ENCODE peak calls at places on chromosomes 12 and 14, in nine cellular contexts. Z is HL-60, V is ascending aorta, B is Karpas-422, U is osteoblast, E is tibial artery, P is ovary, L is heart right ventricle, K is uterus. N is an unnamed sample.

GRCh38 chr14:81125536-81125935 is 95.2 kb downstream of the GTF2A1 start:
- DNase-seq in U (no peak), E (no peak), Z (no peak), B (peak; percentile 99), K (no peak), L (no peak), V (no peak), P (no peak), N (no peak)

GRCh38 chr12:108948369-108948768 is 68.5 kb downstream of the DAO start:
- DNase-seq in K (no peak), L (no peak), Z (peak; percentile 20), E (no peak), V (no peak), U (peak; percentile 15), B (no peak), P (no peak), N (no peak)

GRCh38 chr12:100141998-100142850 is 450 bp downstream of the BLTP3B start:
- DNase-seq in E (peak; percentile 77), K (peak; percentile 46), P (no peak), V (peak; percentile 71), U (peak; percentile 74), L (peak; percentile 49), B (peak; percentile 74), Z (no peak), N (peak; percentile 18)

GRCh38 chr14:64760146-64760755 is 56.0 kb downstream of the PLEKHG3 start:
- DNase-seq in P (peak; percentile 50), V (no peak), Z (no peak), U (peak; percentile 95), K (no peak), B (peak; percentile 83), E (peak; percentile 79), L (peak; percentile 51), N (peak; percentile 54)

GRCh38 chr12:114409796-114410520 is 4.0 kb upstream of the TBX5 start:
- DNase-seq in L (no peak), V (no peak), B (no peak), Z (no peak), P (no peak), E (no peak), U (peak; percentile 63), K (no peak), N (no peak)

GRCh38 chr12:57738661-57739237 is at the start of gene AGAP2:
- DNase-seq in E (no peak), L (no peak), P (no peak), V (no peak), U (peak; percentile 81), B (no peak), Z (no peak), K (no peak), N (no peak)

GRCh38 chr14:56487761-56488160 is 91.8 kb upstream of the TMEM260 start:
- DNase-seq in Z (no peak), L (no peak), E (no peak), B (no peak), V (no peak), K (no peak), U (peak; percentile 80), P (no peak), N (peak; percentile 16)

GRCh38 chr12:6494968-6495367 is 1.1 kb downstream of the NCAPD2 start:
- DNase-seq in Z (peak; percentile 49), U (no peak), B (peak; percentile 82), E (no peak), V (no peak), L (no peak), P (no peak), K (no peak), N (no peak)

GRCh38 chr14:81474156-81474492 is 59.5 kb downstream of the SEL1L start:
- DNase-seq in K (no peak), B (no peak), E (no peak), V (no peak), Z (no peak), P (no peak), L (no peak), U (no peak), N (no peak)

GRCh38 chr14:54275997-54276396 is 120.8 kb upstream of the CDKN3 start:
- DNase-seq in Z (no peak), P (no peak), K (no peak), U (no peak), E (no peak), V (no peak), L (no peak), B (no peak), N (no peak)

GRCh38 chr12:110546339-110546738 is 36.8 kb downstream of the PPTC7 start:
- DNase-seq in K (no peak), P (no peak), E (no peak), V (no peak), L (no peak), B (no peak), U (peak; percentile 72), Z (peak; percentile 38), N (peak; percentile 66)

GRCh38 chr14:68140111-68140741 is 320.6 kb downstream of the RAD51B start:
- DNase-seq in L (no peak), E (no peak), V (peak; percentile 83), U (peak; percentile 45), P (peak; percentile 39), Z (no peak), B (no peak), K (peak; percentile 64), N (peak; percentile 94)

DNA sequence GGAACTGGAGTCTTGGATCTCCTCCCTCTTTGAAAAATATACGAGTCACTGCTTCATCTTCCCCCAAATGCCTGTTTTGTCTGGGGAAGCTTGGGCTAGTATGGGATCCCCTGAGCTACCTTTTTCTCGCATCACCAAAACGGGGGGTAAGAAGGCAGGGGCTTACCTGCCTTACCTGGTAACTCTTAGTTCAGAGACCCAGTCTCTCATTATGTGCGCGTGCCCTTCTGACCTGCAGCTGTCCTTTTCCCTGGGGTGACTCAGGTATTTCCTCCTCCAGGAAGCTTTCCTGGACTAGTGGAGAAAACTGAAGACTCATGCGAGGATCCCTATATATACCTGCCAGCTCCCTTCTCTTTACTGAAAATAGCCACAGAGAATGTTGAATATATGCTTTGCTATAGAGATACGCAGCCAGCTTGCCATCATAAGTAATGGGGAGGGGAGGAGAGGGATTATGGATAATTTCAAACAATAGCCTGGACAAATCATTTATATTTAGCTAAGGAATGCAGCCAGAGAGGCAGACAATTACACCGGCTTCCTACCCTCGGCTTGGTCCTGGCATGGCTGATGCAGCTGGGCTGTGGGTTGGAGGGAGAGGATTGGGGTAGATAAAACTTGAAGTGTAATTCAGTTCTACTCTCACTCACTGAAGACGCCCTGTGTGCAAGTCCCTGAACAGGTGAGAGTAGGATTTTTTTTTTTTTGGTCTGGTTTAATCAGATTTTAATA is 1.1 kb downstream of the TSPAN9 start:
- DNase-seq in P (peak; percentile 27), U (peak; percentile 18), B (no peak), V (no peak), L (no peak), Z (no peak), K (no peak), E (no peak), N (no peak)
- H3K27ac ChIP-seq in P (peak overlapping the region; percentile 92), U (no peak overlapping the region), B (no peak overlapping the region), V (peak overlapping the region; percentile 88), L (peak overlapping the region; percentile 96), Z (no peak overlapping the region), K (peak overlapping the region; percentile 95), E (peak overlapping the region; percentile 94), N (no peak overlapping the region)

GRCh38 chr12:12557733-12558132 is 4.9 kb downstream of the DUSP16 start:
- DNase-seq in P (no peak), U (no peak), K (no peak), V (no peak), E (no peak), B (no peak), L (no peak), Z (no peak), N (no peak)
- H3K4me3 ChIP-seq in P (no peak overlapping the region), U (no peak overlapping the region), K (no peak overlapping the region), V (no peak overlapping the region), E (no peak overlapping the region), B (no peak overlapping the region), L (no peak overlapping the region), Z (no peak overlapping the region), N (no peak overlapping the region)

GRCh38 chr14:93976477-93977057 is at the start of gene ASB2:
- DNase-seq in K (peak; percentile 54), L (no peak), U (peak; percentile 74), Z (no peak), P (no peak), E (peak; percentile 80), B (peak; percentile 69), V (no peak), N (no peak)

GRCh38 chr14:93977171-93977570 is 801 bp upstream of the ASB2 start:
- DNase-seq in U (peak; percentile 52), L (no peak), K (no peak), P (no peak), E (no peak), Z (no peak), V (no peak), B (no peak), N (no peak)

GRCh38 chr14:93977790-93978581 is 1.6 kb upstream of the ASB2 start:
- DNase-seq in Z (peak; percentile 76), L (no peak), K (no peak), B (peak; percentile 90), E (no peak), V (no peak), P (no peak), U (no peak), N (no peak)

GRCh38 chr14:93980464-93981201 is 4.3 kb upstream of the ASB2 start:
- DNase-seq in V (peak; percentile 89), Z (no peak), P (peak; percentile 39), E (peak; percentile 93), L (peak; percentile 81), K (peak; percentile 84), B (no peak), U (peak; percentile 98), N (no peak)

DNA sequence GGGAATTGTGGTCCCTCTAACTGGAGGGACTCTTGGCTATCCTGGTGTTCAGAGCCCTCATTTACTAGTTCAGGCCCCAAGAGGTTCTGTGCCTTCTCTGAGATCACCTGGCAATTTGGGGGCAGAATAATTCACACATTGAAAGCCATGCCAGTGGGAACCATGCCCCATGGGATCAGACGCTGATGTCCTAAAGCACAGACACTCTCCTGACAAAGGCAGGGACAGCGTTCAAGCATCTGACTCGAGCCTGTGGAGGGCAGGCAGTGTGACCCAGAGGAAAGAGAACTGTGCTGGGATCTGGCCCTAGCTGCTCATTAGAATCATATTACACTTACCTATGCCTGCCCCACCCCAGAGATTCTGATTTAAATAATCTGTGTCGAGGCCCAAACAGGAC is 2.4 kb upstream of the ASB2 start:
- DNase-seq in Z (no peak), E (no peak), L (no peak), U (no peak), K (no peak), B (no peak), V (no peak), P (no peak), N (no peak)
- H3K27ac ChIP-seq in Z (peak overlapping the region; percentile 36), E (peak overlapping the region; percentile 89), L (peak overlapping the region; percentile 46), U (no peak overlapping the region), K (peak overlapping the region; percentile 92), B (peak overlapping the region; percentile 29), V (peak overlapping the region; percentile 95), P (no peak overlapping the region), N (no peak overlapping the region)

DNA sequence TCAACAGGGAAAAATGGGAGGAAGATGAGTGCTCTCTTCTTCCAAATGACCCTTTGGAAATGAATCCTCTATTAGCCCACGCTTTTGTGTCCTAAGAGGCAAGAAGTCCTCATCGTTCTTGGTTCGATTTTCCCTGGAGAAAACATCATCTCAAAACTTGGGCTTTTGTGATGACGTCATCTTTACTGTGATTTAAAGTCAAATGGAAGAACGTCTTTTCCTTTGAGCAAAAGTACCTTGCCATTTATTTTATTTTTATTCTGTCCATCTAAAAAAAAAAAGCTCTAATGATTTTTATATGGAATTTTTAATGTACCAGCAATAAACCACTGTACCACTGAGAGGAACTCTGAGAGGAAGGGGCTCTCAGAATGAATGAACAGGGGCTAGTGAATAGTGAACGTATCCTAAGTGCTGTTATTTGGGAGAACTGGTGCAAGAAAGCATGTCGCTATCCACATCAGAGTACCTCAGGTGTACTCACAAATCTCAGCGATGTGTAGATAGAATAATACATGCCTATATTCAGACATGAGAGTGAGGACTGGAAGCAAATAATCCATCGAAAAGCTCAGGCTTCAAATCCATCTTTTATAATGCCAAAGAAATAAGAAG is 124.8 kb downstream of the HMGA2 start:
- DNase-seq in B (no peak), K (no peak), V (no peak), P (no peak), U (peak; percentile 68), E (no peak), Z (no peak), L (no peak), N (no peak)
- H3K4me3 ChIP-seq in B (no peak overlapping the region), K (no peak overlapping the region), V (no peak overlapping the region), P (no peak overlapping the region), U (no peak overlapping the region), E (no peak overlapping the region), Z (no peak overlapping the region), L (no peak overlapping the region), N (no peak overlapping the region)

N was measured in brain microvascular endothelial cell.